ENCODE peak calls at places on chromosomes 6 and 20, in seven cellular contexts. K, V, W, S, O, N and P are unnamed samples.

GRCh38 chr6:122285292-122285913 is 114.0 kb upstream of the HSF2 start:
- DNase-seq in K (no peak), V (no peak), W (no peak), S (no peak), O (no peak), N (no peak), P (no peak)

GRCh38 chr6:159061805-159062563 is 17.2 kb upstream of the TAGAP start:
- DNase-seq in K (no peak), V (no peak), W (no peak), S (no peak), O (no peak), N (no peak), P (no peak)

GRCh38 chr6:167141667-167142432 is 15.9 kb downstream of the GPR31 start:
- DNase-seq in K (peak; percentile 24), V (peak; percentile 90), W (peak; percentile 58), S (no peak), O (no peak), N (peak; percentile 32), P (peak; percentile 46)

GRCh38 chr6:136654086-136654485 is 103.9 kb upstream of the MAP7 start:
- DNase-seq in K (no peak), V (no peak), W (no peak), S (no peak), O (no peak), N (no peak), P (no peak)

GRCh38 chr6:30263734-30264133 is 50.5 kb upstream of the TRIM26 start:
- DNase-seq in K (no peak), V (peak; percentile 46), W (no peak), S (no peak), O (no peak), N (no peak), P (no peak)

GRCh38 chr20:34943808-34944568 is 11.6 kb downstream of the GSS start:
- DNase-seq in K (peak; percentile 16), V (no peak), W (no peak), S (no peak), O (no peak), N (no peak), P (no peak)

GRCh38 chr20:20711413-20711812 is 1.0 kb downstream of the RALGAPA2 start:
- DNase-seq in K (no peak), V (no peak), W (no peak), S (no peak), O (no peak), N (no peak), P (no peak)

GRCh38 chr20:6595704-6596103 is 171.8 kb upstream of the BMP2 start:
- DNase-seq in K (no peak), V (no peak), W (no peak), S (no peak), O (no peak), N (no peak), P (no peak)

GRCh38 chr6:47663462-47664216 is 34.7 kb upstream of the ADGRF4 start:
- DNase-seq in K (no peak), V (no peak), W (no peak), S (no peak), O (peak; percentile 10), N (no peak), P (no peak)
- H3K27me3 ChIP-seq in K (no peaks in the 10 kb centered on the region), V (peaks cover 28% of the 10 kb centered on the region), W (peaks cover 17% of the 10 kb centered on the region), S (peaks cover 9% of the 10 kb centered on the region), O (no peaks in the 10 kb centered on the region), N (peaks cover 17% of the 10 kb centered on the region), P (no peaks in the 10 kb centered on the region)

GRCh38 chr20:17560344-17561074 is 9.4 kb upstream of the DSTN start:
- DNase-seq in K (no peak), V (no peak), W (no peak), S (no peak), O (no peak), N (no peak), P (no peak)

GRCh38 chr20:17566345-17566744 is 3.5 kb upstream of the DSTN start:
- DNase-seq in K (no peak), V (no peak), W (no peak), S (no peak), O (no peak), N (no peak), P (no peak)

GRCh38 chr20:17559338-17559737 is 10.5 kb upstream of the DSTN start:
- DNase-seq in K (no peak), V (no peak), W (no peak), S (no peak), O (no peak), N (no peak), P (no peak)

GRCh38 chr20:17565164-17565845 is 4.6 kb upstream of the DSTN start:
- DNase-seq in K (no peak), V (no peak), W (no peak), S (no peak), O (no peak), N (no peak), P (no peak)

DNA sequence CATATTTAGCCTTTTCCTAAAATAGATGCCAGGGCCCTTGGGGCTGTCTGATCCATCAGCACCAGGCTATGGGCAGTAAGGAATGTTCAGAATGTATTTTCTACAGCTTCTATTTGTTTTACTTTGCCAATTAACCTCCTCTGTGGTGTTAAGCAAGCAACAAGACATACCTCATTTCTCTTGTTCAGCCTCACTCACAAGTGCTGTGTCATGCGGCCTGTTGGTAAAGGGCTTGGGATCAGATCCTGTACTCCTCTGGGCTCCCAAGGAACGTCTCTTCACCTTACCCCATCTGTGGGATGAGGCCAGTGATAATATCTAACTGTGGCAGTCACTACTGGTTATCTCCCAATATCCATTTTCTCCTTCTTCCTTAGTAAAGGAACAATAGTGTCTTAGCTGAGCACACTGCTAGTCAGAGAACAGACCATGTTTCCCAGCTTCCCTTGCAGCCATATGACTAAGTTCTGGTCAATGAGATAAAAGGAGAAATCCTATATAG is 7.0 kb upstream of the DSTN start:
- DNase-seq in K (no peak), V (no peak), W (peak; percentile 65), S (no peak), O (no peak), N (peak; percentile 32), P (no peak)
- H3K9ac ChIP-seq in K (no peak overlapping the region), V (peak overlapping the region; percentile 2), W (no peak overlapping the region), S (no peak overlapping the region), O (no peak overlapping the region), N (no peak overlapping the region), P (no peak overlapping the region)

GRCh38 chr6:157659536-157660271 is 163.3 kb upstream of the SNX9 start:
- DNase-seq in K (no peak), V (no peak), W (no peak), S (no peak), O (no peak), N (no peak), P (no peak)

GRCh38 chr6:157657754-157658153 is 165.3 kb upstream of the SNX9 start:
- DNase-seq in K (no peak), V (no peak), W (no peak), S (no peak), O (no peak), N (no peak), P (no peak)

GRCh38 chr6:157656437-157657005 is 166.5 kb upstream of the SNX9 start:
- DNase-seq in K (no peak), V (no peak), W (no peak), S (no peak), O (no peak), N (no peak), P (no peak)

GRCh38 chr6:157655139-157655538 is 167.9 kb upstream of the SNX9 start:
- DNase-seq in K (no peak), V (no peak), W (no peak), S (no peak), O (no peak), N (no peak), P (no peak)

GRCh38 chr6:157658301-157658700 is 164.7 kb upstream of the SNX9 start:
- DNase-seq in K (no peak), V (no peak), W (no peak), S (no peak), O (no peak), N (no peak), P (no peak)
- TF ChIP-seq YY1 in K (no peak), V (no peak), W (no peak), S (no peak), O (no peak), N (no peak), P (no peak)

GRCh38 chr6:134873500-134874388 is 76.2 kb downstream of the ALDH8A1 start:
- DNase-seq in K (no peak), V (no peak), W (no peak), S (no peak), O (no peak), N (no peak), P (no peak)
- H3K27me3 ChIP-seq in K (no peaks in the 10 kb centered on the region), V (no peaks in the 10 kb centered on the region), W (no peaks in the 10 kb centered on the region), S (no peaks in the 10 kb centered on the region), O (no peaks in the 10 kb centered on the region), N (peaks cover 5% of the 10 kb centered on the region), P (no peaks in the 10 kb centered on the region)

DNA sequence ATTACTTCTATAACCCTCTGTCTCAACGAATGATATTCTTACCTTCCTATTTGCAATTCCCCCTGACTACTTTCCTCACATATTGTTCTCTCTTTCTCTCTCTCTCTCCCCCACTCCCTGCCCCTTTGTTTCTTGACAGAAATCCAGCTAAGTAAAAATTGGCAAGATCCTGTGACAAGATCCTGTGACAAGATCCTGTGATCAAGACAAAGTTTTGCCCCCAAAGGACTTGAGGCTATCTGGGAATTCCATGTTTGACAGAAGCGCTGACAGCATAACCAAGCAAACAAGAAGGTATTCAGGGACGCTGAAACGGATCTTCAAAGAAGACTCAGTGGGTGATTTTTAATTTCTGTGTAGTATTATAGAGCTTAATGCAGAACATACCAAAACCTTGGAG is 5.5 kb upstream of the HBS1L start:
- DNase-seq in K (no peak), V (no peak), W (no peak), S (no peak), O (no peak), N (no peak), P (no peak)
- H3K9ac ChIP-seq in K (no peak overlapping the region), V (no peak overlapping the region), W (no peak overlapping the region), S (no peak overlapping the region), O (no peak overlapping the region), N (no peak overlapping the region), P (no peak overlapping the region)

GRCh38 chr20:58891686-58892125 is 39.2 kb downstream of the GNAS start:
- DNase-seq in K (no peak), V (peak; percentile 82), W (no peak), S (no peak), O (no peak), N (peak; percentile 80), P (no peak)
- TF ChIP-seq YY1 in K (no peak), V (no peak), W (no peak), S (no peak), O (no peak), N (no peak), P (no peak)

GRCh38 chr20:32158351-32158750 is 48.8 kb downstream of the TM9SF4 start:
- DNase-seq in K (no peak), V (no peak), W (no peak), S (no peak), O (no peak), N (no peak), P (no peak)
- H3K27me3 ChIP-seq in K (no peaks in the 10 kb centered on the region), V (no peaks in the 10 kb centered on the region), W (no peaks in the 10 kb centered on the region), S (no peaks in the 10 kb centered on the region), O (no peaks in the 10 kb centered on the region), N (no peaks in the 10 kb centered on the region), P (no peaks in the 10 kb centered on the region)